ENCODE peak calls at places on chromosome 6, in five cellular contexts. S is Right ventricle myocardium superior, W is activated T-helper 1 cell treated with Interleukin-2 at 50 U/mL for 16 hours, G is fibroblast of lung, B is cardiac fibroblast. C is an unnamed sample.

GRCh38 chr6:15243994-15244604 is 1.8 kb upstream of the JARID2 start:
- DNase-seq in B (no peak), G (no peak), W (no peak), S (no peak), C (no peak)

GRCh38 chr6:125191916-125192609 is 38.5 kb downstream of the TPD52L1 start:
- DNase-seq in S (peak), B (peak), G (peak), W (peak), C (peak)

GRCh38 chr6:958531-958930 is 265.6 kb upstream of the EXOC2 start:
- DNase-seq in S (no peak), G (peak), W (no peak), B (no peak), C (no peak)

GRCh38 chr6:165848099-165848461 is 185.0 kb upstream of the PDE10A start:
- DNase-seq in S (no peak), W (no peak), B (no peak), G (no peak), C (no peak)

GRCh38 chr6:41698350-41698781 is 37.0 kb downstream of the TFEB start:
- DNase-seq in G (peak), B (peak), S (peak), W (no peak), C (peak)

GRCh38 chr6:8478418-8478817 is 43.1 kb upstream of the SLC35B3 start:
- DNase-seq in B (no peak), W (no peak), S (no peak), G (no peak), C (no peak)

GRCh38 chr6:111583986-111584385 is 21.7 kb downstream of the TRAF3IP2 start:
- DNase-seq in B (no peak), W (no peak), G (no peak), S (no peak), C (no peak)

GRCh38 chr6:27770724-27771123 is 141.5 kb downstream of the OR2B2 start:
- DNase-seq in G (no peak), B (no peak), S (no peak), W (no peak), C (no peak)

GRCh38 chr6:168782211-168782729 is 341.3 kb downstream of the SMOC2 start:
- DNase-seq in G (no peak), B (no peak), W (no peak), S (no peak), C (no peak)

GRCh38 chr6:160269122-160269521 is 10.5 kb upstream of the SLC22A2 start:
- DNase-seq in S (no peak), G (no peak), B (no peak), W (no peak), C (no peak)

GRCh38 chr6:121760640-121761213 is 325.3 kb downstream of the GJA1 start:
- DNase-seq in G (no peak), W (no peak), S (no peak), B (no peak), C (no peak)

GRCh38 chr6:47188588-47189021 is 121.1 kb downstream of the TNFRSF21 start:
- DNase-seq in G (peak), S (no peak), B (peak), W (no peak), C (no peak)

GRCh38 chr6:116352515-116353471 is 18.0 kb upstream of the DSE start:
- DNase-seq in G (peak), B (peak), W (no peak), S (no peak), C (peak)

C was measured in hepatic stellate cell.